ENCODE peak calls at places on chromosomes 5 and 9, in six cellular contexts. One of them, this sample, is unnamed.

GRCh38 chr5:57327934-57328333 is 154.1 kb downstream of the GPBP1 start:
- DNase-seq in GM23338: no peak
- DNase-seq in OCI-LY7: no peak
- DNase-seq in IMR-90: peak; percentile 33
- DNase-seq in PC-3: peak; percentile 82
- DNase-seq in Karpas-422: no peak
- DNase-seq in this sample: no peak

GRCh38 chr9:105425817-105426433 is 21.9 kb upstream of the FSD1L start:
- DNase-seq in OCI-LY7: peak; percentile 33
- DNase-seq in GM23338: peak; percentile 33
- DNase-seq in PC-3: peak; percentile 50
- DNase-seq in Karpas-422: peak; percentile 70
- DNase-seq in IMR-90: peak; percentile 47
- DNase-seq in this sample: peak; percentile 52

GRCh38 chr9:82513976-82514735 is 525.6 kb downstream of the SPATA31D1 start:
- DNase-seq in IMR-90: no peak
- DNase-seq in OCI-LY7: no peak
- DNase-seq in PC-3: no peak
- DNase-seq in Karpas-422: no peak
- DNase-seq in GM23338: no peak
- DNase-seq in this sample: no peak

GRCh38 chr5:106876665-106877194 is 794.0 kb downstream of the EFNA5 start:
- DNase-seq in OCI-LY7: peak; percentile 60
- DNase-seq in PC-3: no peak
- DNase-seq in GM23338: peak; percentile 64
- DNase-seq in IMR-90: no peak
- DNase-seq in Karpas-422: peak; percentile 47
- DNase-seq in this sample: no peak

GRCh38 chr9:75086443-75087278 is 1.3 kb downstream of the NMRK1 start:
- DNase-seq in PC-3: no peak
- DNase-seq in Karpas-422: no peak
- DNase-seq in OCI-LY7: no peak
- DNase-seq in IMR-90: no peak
- DNase-seq in GM23338: peak; percentile 58
- DNase-seq in this sample: no peak

GRCh38 chr5:124342027-124342471 is 404.4 kb downstream of the ZNF608 start:
- DNase-seq in IMR-90: peak; percentile 24
- DNase-seq in GM23338: no peak
- DNase-seq in OCI-LY7: no peak
- DNase-seq in PC-3: no peak
- DNase-seq in Karpas-422: no peak
- DNase-seq in this sample: no peak

GRCh38 chr5:1724822-1725602 is 74.6 kb downstream of the MRPL36 start:
- DNase-seq in PC-3: no peak
- DNase-seq in OCI-LY7: no peak
- DNase-seq in IMR-90: no peak
- DNase-seq in GM23338: peak; percentile 73
- DNase-seq in Karpas-422: no peak
- DNase-seq in this sample: no peak

GRCh38 chr5:136020383-136021015 is 8.3 kb upstream of the TGFBI start:
- DNase-seq in Karpas-422: no peak
- DNase-seq in GM23338: no peak
- DNase-seq in OCI-LY7: no peak
- DNase-seq in PC-3: peak; percentile 96
- DNase-seq in IMR-90: peak; percentile 99
- DNase-seq in this sample: peak; percentile 41

GRCh38 chr5:14504332-14504727 is 77.3 kb upstream of the OTULINL start:
- DNase-seq in OCI-LY7: no peak
- DNase-seq in PC-3: no peak
- DNase-seq in GM23338: no peak
- DNase-seq in Karpas-422: no peak
- DNase-seq in IMR-90: no peak
- DNase-seq in this sample: no peak

GRCh38 chr9:133188006-133188842 is 20.8 kb downstream of the OBP2B start:
- DNase-seq in GM23338: peak; percentile 80
- DNase-seq in OCI-LY7: peak; percentile 45
- DNase-seq in Karpas-422: peak; percentile 77
- DNase-seq in PC-3: peak; percentile 48
- DNase-seq in IMR-90: no peak
- DNase-seq in this sample: peak; percentile 57

GRCh38 chr5:56105511-56106372 is 111.0 kb upstream of the IL6ST start:
- DNase-seq in GM23338: no peak
- DNase-seq in IMR-90: no peak
- DNase-seq in PC-3: no peak
- DNase-seq in Karpas-422: no peak
- DNase-seq in OCI-LY7: no peak
- DNase-seq in this sample: no peak

GRCh38 chr9:70410368-70410767 is 4.1 kb downstream of the KLF9 start:
- DNase-seq in GM23338: no peak
- DNase-seq in Karpas-422: no peak
- DNase-seq in OCI-LY7: no peak
- DNase-seq in IMR-90: peak; percentile 65
- DNase-seq in PC-3: no peak
- DNase-seq in this sample: no peak

GRCh38 chr5:159510282-159510681 is 180.0 kb upstream of the IL12B start:
- DNase-seq in GM23338: peak; percentile 89
- DNase-seq in PC-3: peak; percentile 83
- DNase-seq in IMR-90: peak; percentile 85
- DNase-seq in OCI-LY7: no peak
- DNase-seq in Karpas-422: no peak
- DNase-seq in this sample: peak; percentile 27

GRCh38 chr9:118782790-118783463 is 586.3 kb downstream of the BRINP1 start:
- DNase-seq in PC-3: no peak
- DNase-seq in Karpas-422: no peak
- DNase-seq in GM23338: no peak
- DNase-seq in OCI-LY7: no peak
- DNase-seq in IMR-90: no peak
- DNase-seq in this sample: peak; percentile 5

GRCh38 chr5:71873202-71873601 is 154.1 kb downstream of the CARTPT start:
- DNase-seq in OCI-LY7: no peak
- DNase-seq in GM23338: no peak
- DNase-seq in Karpas-422: no peak
- DNase-seq in IMR-90: no peak
- DNase-seq in PC-3: no peak
- DNase-seq in this sample: no peak

GRCh38 chr5:95390812-95391492 is at the start of gene FAM81B:
- DNase-seq in IMR-90: peak; percentile 5
- DNase-seq in Karpas-422: no peak
- DNase-seq in OCI-LY7: no peak
- DNase-seq in PC-3: no peak
- DNase-seq in GM23338: no peak
- DNase-seq in this sample: no peak

GRCh38 chr5:95110112-95110511 is 174.8 kb downstream of the MCTP1 start:
- DNase-seq in IMR-90: no peak
- DNase-seq in OCI-LY7: no peak
- DNase-seq in Karpas-422: peak; percentile 41
- DNase-seq in GM23338: no peak
- DNase-seq in PC-3: no peak
- DNase-seq in this sample: no peak

GRCh38 chr5:58680503-58680902 is 97.6 kb downstream of the RAB3C start:
- DNase-seq in Karpas-422: no peak
- DNase-seq in IMR-90: no peak
- DNase-seq in GM23338: peak; percentile 8
- DNase-seq in PC-3: no peak
- DNase-seq in OCI-LY7: no peak
- DNase-seq in this sample: no peak

GRCh38 chr9:118262191-118262590 is 558.0 kb downstream of the TLR4 start:
- DNase-seq in Karpas-422: no peak
- DNase-seq in OCI-LY7: no peak
- DNase-seq in PC-3: no peak
- DNase-seq in GM23338: no peak
- DNase-seq in IMR-90: no peak
- DNase-seq in this sample: no peak

GRCh38 chr9:6054280-6055099 is 39.1 kb upstream of the RANBP6 start:
- DNase-seq in OCI-LY7: peak; percentile 78
- DNase-seq in IMR-90: peak; percentile 70
- DNase-seq in PC-3: peak; percentile 81
- DNase-seq in GM23338: peak; percentile 95
- DNase-seq in Karpas-422: peak; percentile 91
- DNase-seq in this sample: peak; percentile 52

GRCh38 chr9:84512493-84512892 is 157.0 kb upstream of the NTRK2 start:
- DNase-seq in GM23338: no peak
- DNase-seq in Karpas-422: no peak
- DNase-seq in OCI-LY7: no peak
- DNase-seq in PC-3: no peak
- DNase-seq in IMR-90: no peak
- DNase-seq in this sample: no peak
- H2AFZ ChIP-seq in GM23338: no peak overlapping the region
- H2AFZ ChIP-seq in Karpas-422: no peak overlapping the region
- H2AFZ ChIP-seq in OCI-LY7: no peak overlapping the region
- H2AFZ ChIP-seq in PC-3: no peak overlapping the region
- H2AFZ ChIP-seq in IMR-90: no peak overlapping the region
- H2AFZ ChIP-seq in this sample: no peak overlapping the region

GRCh38 chr5:144201578-144201977 is 30.9 kb downstream of the KCTD16 start:
- DNase-seq in OCI-LY7: no peak
- DNase-seq in PC-3: no peak
- DNase-seq in IMR-90: no peak
- DNase-seq in Karpas-422: no peak
- DNase-seq in GM23338: no peak
- DNase-seq in this sample: no peak
- H2AFZ ChIP-seq in OCI-LY7: no peak overlapping the region
- H2AFZ ChIP-seq in PC-3: no peak overlapping the region
- H2AFZ ChIP-seq in IMR-90: no peak overlapping the region
- H2AFZ ChIP-seq in Karpas-422: no peak overlapping the region
- H2AFZ ChIP-seq in GM23338: no peak overlapping the region
- H2AFZ ChIP-seq in this sample: no peak overlapping the region

GRCh38 chr5:6760636-6761035 is 47.4 kb downstream of the TENT4A start:
- DNase-seq in PC-3: no peak
- DNase-seq in GM23338: no peak
- DNase-seq in Karpas-422: no peak
- DNase-seq in IMR-90: no peak
- DNase-seq in OCI-LY7: no peak
- DNase-seq in this sample: no peak

GRCh38 chr5:6762116-6762515 is 48.9 kb downstream of the TENT4A start:
- DNase-seq in GM23338: no peak
- DNase-seq in IMR-90: no peak
- DNase-seq in PC-3: no peak
- DNase-seq in Karpas-422: no peak
- DNase-seq in OCI-LY7: no peak
- DNase-seq in this sample: no peak

GRCh38 chr5:6762697-6763096 is 49.5 kb downstream of the TENT4A start:
- DNase-seq in GM23338: no peak
- DNase-seq in IMR-90: no peak
- DNase-seq in Karpas-422: no peak
- DNase-seq in OCI-LY7: no peak
- DNase-seq in PC-3: no peak
- DNase-seq in this sample: no peak

GRCh38 chr5:6761333-6761732 is 48.1 kb downstream of the TENT4A start:
- DNase-seq in IMR-90: no peak
- DNase-seq in PC-3: no peak
- DNase-seq in Karpas-422: no peak
- DNase-seq in OCI-LY7: no peak
- DNase-seq in GM23338: no peak
- DNase-seq in this sample: no peak

DNA sequence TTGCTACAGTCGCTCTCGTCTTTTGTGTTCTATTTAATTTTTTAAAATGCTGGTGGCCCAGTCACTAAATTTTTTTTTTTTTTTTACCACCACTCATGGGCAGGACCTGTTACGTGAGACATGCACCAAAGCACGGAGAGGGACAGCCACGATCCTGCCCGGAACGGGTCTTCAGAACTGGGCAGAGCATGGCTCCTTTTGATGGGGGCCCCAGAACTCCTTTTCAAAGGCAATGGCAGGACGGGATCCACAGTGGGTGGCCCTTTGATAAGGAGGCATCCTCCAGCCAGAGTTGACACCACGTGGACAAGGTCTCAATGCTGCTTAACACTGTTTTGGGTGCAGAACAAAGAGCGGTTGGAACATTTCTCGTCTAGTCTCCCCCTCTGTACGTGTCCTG is 50.0 kb downstream of the TENT4A start:
- DNase-seq in GM23338: no peak
- DNase-seq in PC-3: no peak
- DNase-seq in OCI-LY7: no peak
- DNase-seq in IMR-90: no peak
- DNase-seq in Karpas-422: no peak
- DNase-seq in this sample: no peak
- H2AFZ ChIP-seq in GM23338: no peak overlapping the region
- H2AFZ ChIP-seq in PC-3: no peak overlapping the region
- H2AFZ ChIP-seq in OCI-LY7: no peak overlapping the region
- H2AFZ ChIP-seq in IMR-90: no peak overlapping the region
- H2AFZ ChIP-seq in Karpas-422: no peak overlapping the region
- H2AFZ ChIP-seq in this sample: no peak overlapping the region

GRCh38 chr9:116101516-116101915 is 52.1 kb upstream of the PAPPA start:
- DNase-seq in PC-3: peak; percentile 68
- DNase-seq in Karpas-422: no peak
- DNase-seq in GM23338: no peak
- DNase-seq in OCI-LY7: no peak
- DNase-seq in IMR-90: peak; percentile 84
- DNase-seq in this sample: no peak
- H2AFZ ChIP-seq in PC-3: no peak overlapping the region
- H2AFZ ChIP-seq in Karpas-422: no peak overlapping the region
- H2AFZ ChIP-seq in GM23338: no peak overlapping the region
- H2AFZ ChIP-seq in OCI-LY7: no peak overlapping the region
- H2AFZ ChIP-seq in IMR-90: no peak overlapping the region
- H2AFZ ChIP-seq in this sample: no peak overlapping the region

GRCh38 chr9:122281368-122281767 is 16.7 kb downstream of the MRRF start:
- DNase-seq in IMR-90: no peak
- DNase-seq in Karpas-422: no peak
- DNase-seq in PC-3: no peak
- DNase-seq in GM23338: no peak
- DNase-seq in OCI-LY7: no peak
- DNase-seq in this sample: no peak
- H2AFZ ChIP-seq in IMR-90: no peak overlapping the region
- H2AFZ ChIP-seq in Karpas-422: no peak overlapping the region
- H2AFZ ChIP-seq in PC-3: no peak overlapping the region
- H2AFZ ChIP-seq in GM23338: no peak overlapping the region
- H2AFZ ChIP-seq in OCI-LY7: no peak overlapping the region
- H2AFZ ChIP-seq in this sample: no peak overlapping the region

This sample was measured in SK-N-SH.